ENCODE peak calls at places on chromosomes 12 and 14, in five cellular contexts. G, F, I, D and W are unnamed samples.

GRCh38 chr12:106629797-106630669 is 47.2 kb downstream of the RFX4 start:
- DNase-seq in G (no peak), F (no peak), I (no peak), D (no peak), W (no peak)

GRCh38 chr14:99750746-99751450 is 42.3 kb upstream of the EML1 start:
- DNase-seq in G (no peak), F (no peak), I (no peak), D (no peak), W (no peak)

GRCh38 chr12:52455818-52456217 is 3.9 kb upstream of the KRT6B start:
- DNase-seq in G (no peak), F (no peak), I (no peak), D (no peak), W (no peak)

GRCh38 chr12:121061831-121062230 is 22.8 kb upstream of the OASL start:
- DNase-seq in G (no peak), F (no peak), I (peak; percentile 18), D (no peak), W (no peak)

GRCh38 chr14:21868442-21869046 is 194.9 kb upstream of the OR4E1 start:
- DNase-seq in G (peak; percentile 88), F (peak; percentile 27), I (peak; percentile 68), D (no peak), W (peak; percentile 68)

GRCh38 chr14:54435500-54435981 is 5.6 kb downstream of the CNIH1 start:
- DNase-seq in G (no peak), F (no peak), I (no peak), D (no peak), W (no peak)

GRCh38 chr12:23585782-23586163 is 363.7 kb downstream of the SOX5 start:
- DNase-seq in G (peak; percentile 80), F (peak; percentile 40), I (no peak), D (no peak), W (no peak)

GRCh38 chr14:69190191-69190590 is 1.1 kb upstream of the EXD2 start:
- DNase-seq in G (no peak), F (no peak), I (no peak), D (no peak), W (no peak)

GRCh38 chr12:11635341-11635740 is 14.1 kb upstream of the ETV6 start:
- DNase-seq in G (peak; percentile 22), F (no peak), I (no peak), D (no peak), W (no peak)

GRCh38 chr14:54927551-54927950 is 24.9 kb upstream of the GCH1 start:
- DNase-seq in G (no peak), F (no peak), I (no peak), D (no peak), W (no peak)

GRCh38 chr12:29398495-29398894 is 17.5 kb upstream of the ERGIC2 start:
- DNase-seq in G (no peak), F (no peak), I (no peak), D (no peak), W (no peak)

GRCh38 chr12:113961921-113962710 is 4.0 kb downstream of the RBM19 start:
- DNase-seq in G (no peak), F (no peak), I (peak; percentile 20), D (peak; percentile 71), W (no peak)

GRCh38 chr14:35287481-35288013 is 4.6 kb upstream of the PSMA6 start:
- DNase-seq in G (no peak), F (no peak), I (no peak), D (peak; percentile 55), W (no peak)

GRCh38 chr12:96241484-96242256 is 47.5 kb downstream of the ELK3 start:
- DNase-seq in G (no peak), F (no peak), I (no peak), D (no peak), W (no peak)

GRCh38 chr12:10101042-10101579 is 2.3 kb upstream of the CLEC1A start:
- DNase-seq in G (no peak), F (no peak), I (no peak), D (no peak), W (no peak)
- TF ChIP-seq SUZ12 in G (no peak), F (no peak), I (no peak), D (no peak), W (no peak)

GRCh38 chr12:68613209-68613904 is 2.7 kb downstream of the RAP1B start:
- DNase-seq in G (no peak), F (no peak), I (no peak), D (no peak), W (no peak)
- TF ChIP-seq SUZ12 in G (no peak), F (no peak), I (no peak), D (no peak), W (no peak)

DNA sequence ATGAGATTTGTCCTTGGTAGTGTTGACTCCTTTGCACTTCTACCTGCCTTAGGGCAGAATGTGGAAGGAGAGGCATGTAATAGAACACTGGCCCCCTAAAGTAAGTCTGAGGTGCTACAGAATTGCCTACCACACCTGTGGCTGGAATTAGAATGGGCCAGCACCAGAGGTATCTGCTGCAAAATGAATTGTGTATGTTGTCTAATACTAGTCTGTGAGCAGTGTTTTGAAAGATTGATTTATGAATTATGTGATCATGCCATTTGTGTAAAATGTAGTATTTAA is 5.7 kb upstream of the STYX start:
- DNase-seq in G (no peak), F (no peak), I (no peak), D (no peak), W (no peak)
- TF ChIP-seq SUZ12 in G (no peak), F (no peak), I (no peak), D (no peak), W (no peak)

GRCh38 chr12:75327642-75328041 is 2.5 kb downstream of the CAPS2 start:
- DNase-seq in G (no peak), F (no peak), I (no peak), D (no peak), W (no peak)

GRCh38 chr12:75317784-75318183 is 12.3 kb downstream of the CAPS2 start:
- DNase-seq in G (no peak), F (no peak), I (no peak), D (no peak), W (no peak)

GRCh38 chr12:75323663-75324062 is 6.5 kb downstream of the CAPS2 start:
- DNase-seq in G (no peak), F (no peak), I (no peak), D (no peak), W (no peak)

GRCh38 chr12:75322464-75322863 is 7.7 kb downstream of the CAPS2 start:
- DNase-seq in G (no peak), F (no peak), I (no peak), D (no peak), W (no peak)
- TF ChIP-seq SUZ12 in G (no peak), F (no peak), I (no peak), D (no peak), W (no peak)

DNA sequence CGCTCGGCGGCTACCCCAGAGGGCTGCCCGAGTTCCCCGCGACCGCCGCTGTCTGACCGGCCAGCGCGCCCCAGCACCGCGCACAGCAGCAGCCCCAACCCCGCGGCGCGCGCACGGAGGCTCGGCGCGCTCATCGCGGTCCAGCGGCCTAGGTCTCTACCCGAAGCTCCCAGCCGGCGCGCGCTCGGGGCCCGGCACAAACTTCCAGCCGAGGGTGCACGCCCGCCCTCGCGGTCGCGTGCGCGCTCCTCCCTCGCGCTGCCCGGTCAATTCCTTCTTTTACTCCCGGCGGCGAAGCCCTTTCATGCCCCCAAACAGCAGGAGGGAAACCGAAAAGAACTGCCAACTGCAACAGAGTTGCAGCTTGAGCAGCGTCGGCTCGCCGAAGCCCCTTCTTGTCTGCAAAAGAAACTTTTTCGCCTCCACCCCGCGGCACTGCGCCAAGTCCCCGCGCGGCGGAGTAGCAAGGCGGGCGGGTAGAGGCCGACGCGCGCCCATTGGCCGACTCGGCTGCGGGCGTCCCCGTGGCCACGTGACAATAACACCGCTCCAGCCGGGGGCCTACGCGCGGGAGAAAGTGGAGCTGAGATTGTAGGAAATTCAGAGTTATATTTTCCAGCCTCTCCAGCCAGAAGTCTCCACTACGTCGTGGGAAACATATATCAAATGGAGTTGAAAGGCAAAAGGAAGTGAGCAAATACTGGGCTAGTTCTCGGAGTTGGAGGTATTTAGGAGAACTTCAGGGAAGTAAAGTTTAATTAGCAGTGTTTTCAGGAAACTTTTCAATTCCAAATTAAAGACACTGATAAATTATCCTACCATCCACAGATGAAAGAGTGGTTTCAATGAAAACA is at the start of gene LRIG3:
- DNase-seq in G (peak; percentile 83), F (peak; percentile 58), I (peak; percentile 76), D (no peak), W (peak; percentile 83)
- TF ChIP-seq SUZ12 in G (no peak), F (no peak), I (no peak), D (no peak), W (no peak)